ENCODE peak calls at places on chromosomes 13 and 19, in four cellular contexts. M, L, H and P are unnamed samples.

GRCh38 chr13:54486421-54487166 is 1458.0 kb downstream of the OLFM4 start:
- DNase-seq in M (no peak), L (peak), H (no peak), P (no peak)

GRCh38 chr19:16462757-16463250 is 9.0 kb downstream of the EPS15L1 start:
- DNase-seq in M (no peak), L (no peak), H (no peak), P (peak)

GRCh38 chr13:80979035-80979641 is 638.2 kb upstream of the SPRY2 start:
- DNase-seq in M (peak), L (peak), H (peak), P (peak)

GRCh38 chr13:38338089-38338488 is 11.6 kb upstream of the UFM1 start:
- DNase-seq in M (no peak), L (no peak), H (no peak), P (no peak)

GRCh38 chr13:79662882-79663281 is 181.9 kb downstream of the NDFIP2 start:
- DNase-seq in M (no peak), L (no peak), H (no peak), P (peak)

GRCh38 chr13:101654916-101655315 is 202.4 kb downstream of the ITGBL1 start:
- DNase-seq in M (peak), L (no peak), H (no peak), P (peak)

GRCh38 chr13:97631158-97631557 is 197.2 kb downstream of the RAP2A start:
- DNase-seq in M (no peak), L (no peak), H (no peak), P (no peak)

GRCh38 chr13:49560270-49561063 is 24.9 kb downstream of the RCBTB1 start:
- DNase-seq in M (peak), L (no peak), H (no peak), P (no peak)

GRCh38 chr13:114154476-114154875 is 22.1 kb upstream of the RASA3 start:
- DNase-seq in M (no peak), L (no peak), H (no peak), P (no peak)

GRCh38 chr19:12733369-12733896 is 1.1 kb downstream of the TRIR start:
- DNase-seq in M (no peak), L (no peak), H (no peak), P (peak)

GRCh38 chr19:35114656-35115537 is 726 bp upstream of the FXYD3 start:
- DNase-seq in M (peak), L (no peak), H (no peak), P (peak)

GRCh38 chr19:44002212-44002565 is 568 bp upstream of the ZNF230 start:
- DNase-seq in M (no peak), L (no peak), H (no peak), P (no peak)

GRCh38 chr13:67230774-67231480 is 791 bp upstream of the PCDH9 start:
- DNase-seq in M (peak), L (peak), H (no peak), P (peak)

GRCh38 chr13:87712012-87712411 is 40.8 kb downstream of the SLITRK5 start:
- DNase-seq in M (no peak), L (no peak), H (no peak), P (no peak)

GRCh38 chr19:45448887-45449299 is 18.9 kb upstream of the FOSB start:
- DNase-seq in M (no peak), L (no peak), H (no peak), P (no peak)

GRCh38 chr13:97901716-97902115 is 51.8 kb upstream of the IPO5 start:
- DNase-seq in M (no peak), L (no peak), H (no peak), P (no peak)

GRCh38 chr19:3075605-3076431 is 13.5 kb upstream of the TLE5 start:
- DNase-seq in M (no peak), L (no peak), H (no peak), P (peak)

GRCh38 chr13:108496364-108497215 is 132.8 kb upstream of the MYO16 start:
- DNase-seq in M (no peak), L (no peak), H (no peak), P (no peak)